ENCODE peak calls at places on chromosomes 4 and X, in eight cellular contexts. One of them, this sample, is unnamed. For H3K4me1, the result is how much of the 10 kb centered on the place peaks cover.

GRCh38 chr4:24373662-24374061 is 210.7 kb downstream of the DHX15 start:
- DNase-seq in IMR-90: no peak
- DNase-seq in mammary epithelial cell: no peak
- DNase-seq in neuronal stem cell: no peak
- DNase-seq in PC-3: no peak
- DNase-seq in OCI-LY7: no peak
- DNase-seq in PC-9: no peak
- DNase-seq in MM.1S: no peak
- DNase-seq in this sample: no peak

GRCh38 chr4:42676066-42676951 is 19.4 kb upstream of the ATP8A1 start:
- DNase-seq in IMR-90: no peak
- DNase-seq in mammary epithelial cell: no peak
- DNase-seq in neuronal stem cell: no peak
- DNase-seq in PC-3: no peak
- DNase-seq in OCI-LY7: no peak
- DNase-seq in PC-9: no peak
- DNase-seq in MM.1S: no peak
- DNase-seq in this sample: no peak

GRCh38 chr4:182242793-182243192 is 409 bp upstream of the TENM3 start:
- DNase-seq in IMR-90: peak
- DNase-seq in mammary epithelial cell: peak
- DNase-seq in neuronal stem cell: no peak
- DNase-seq in PC-3: no peak
- DNase-seq in OCI-LY7: no peak
- DNase-seq in PC-9: no peak
- DNase-seq in MM.1S: no peak
- DNase-seq in this sample: no peak

GRCh38 chrX:128464091-128464490 is 411.9 kb upstream of the ACTRT1 start:
- DNase-seq in IMR-90: no peak
- DNase-seq in mammary epithelial cell: peak
- DNase-seq in neuronal stem cell: no peak
- DNase-seq in PC-3: peak
- DNase-seq in OCI-LY7: no peak
- DNase-seq in PC-9: no peak
- DNase-seq in MM.1S: no peak
- DNase-seq in this sample: no peak

GRCh38 chr4:15479089-15479912 is 9.6 kb downstream of the CC2D2A start:
- DNase-seq in IMR-90: peak
- DNase-seq in mammary epithelial cell: peak
- DNase-seq in neuronal stem cell: peak
- DNase-seq in PC-3: peak
- DNase-seq in OCI-LY7: peak
- DNase-seq in PC-9: peak
- DNase-seq in MM.1S: peak
- DNase-seq in this sample: peak

GRCh38 chr4:82260632-82261031 is 113.2 kb downstream of the HNRNPD start:
- DNase-seq in IMR-90: no peak
- DNase-seq in mammary epithelial cell: no peak
- DNase-seq in neuronal stem cell: no peak
- DNase-seq in PC-3: no peak
- DNase-seq in OCI-LY7: no peak
- DNase-seq in PC-9: no peak
- DNase-seq in MM.1S: no peak
- DNase-seq in this sample: no peak

GRCh38 chr4:148405161-148405893 is 36.9 kb downstream of the NR3C2 start:
- DNase-seq in IMR-90: no peak
- DNase-seq in mammary epithelial cell: no peak
- DNase-seq in neuronal stem cell: no peak
- DNase-seq in PC-3: no peak
- DNase-seq in OCI-LY7: no peak
- DNase-seq in PC-9: no peak
- DNase-seq in MM.1S: no peak
- DNase-seq in this sample: no peak

GRCh38 chrX:153306527-153307115 is 14.9 kb downstream of the PNMA6F start:
- DNase-seq in IMR-90: no peak
- DNase-seq in mammary epithelial cell: no peak
- DNase-seq in neuronal stem cell: no peak
- DNase-seq in PC-3: no peak
- DNase-seq in OCI-LY7: no peak
- DNase-seq in PC-9: no peak
- DNase-seq in MM.1S: no peak
- DNase-seq in this sample: no peak

GRCh38 chrX:153474718-153475117 is 4.3 kb upstream of the HAUS7 start:
- DNase-seq in IMR-90: peak
- DNase-seq in mammary epithelial cell: no peak
- DNase-seq in neuronal stem cell: no peak
- DNase-seq in PC-3: peak
- DNase-seq in OCI-LY7: no peak
- DNase-seq in PC-9: peak
- DNase-seq in MM.1S: no peak
- DNase-seq in this sample: peak

GRCh38 chr4:184402740-184403383 is 71.5 kb downstream of the IRF2 start:
- DNase-seq in IMR-90: no peak
- DNase-seq in mammary epithelial cell: no peak
- DNase-seq in neuronal stem cell: no peak
- DNase-seq in PC-3: no peak
- DNase-seq in OCI-LY7: no peak
- DNase-seq in PC-9: no peak
- DNase-seq in MM.1S: no peak
- DNase-seq in this sample: no peak

GRCh38 chr4:155759372-155760252 is 791 bp downstream of the GUCY1B1 start:
- DNase-seq in IMR-90: peak
- DNase-seq in mammary epithelial cell: peak
- DNase-seq in neuronal stem cell: peak
- DNase-seq in PC-3: peak
- DNase-seq in OCI-LY7: no peak
- DNase-seq in PC-9: peak
- DNase-seq in MM.1S: peak
- DNase-seq in this sample: peak

GRCh38 chr4:168503652-168504362 is 7.0 kb downstream of the PALLD start:
- DNase-seq in IMR-90: no peak
- DNase-seq in mammary epithelial cell: no peak
- DNase-seq in neuronal stem cell: no peak
- DNase-seq in PC-3: peak
- DNase-seq in OCI-LY7: no peak
- DNase-seq in PC-9: no peak
- DNase-seq in MM.1S: no peak
- DNase-seq in this sample: no peak

GRCh38 chrX:47160781-47161180 is 15.8 kb downstream of the RBM10 start:
- DNase-seq in IMR-90: no peak
- DNase-seq in mammary epithelial cell: no peak
- DNase-seq in neuronal stem cell: no peak
- DNase-seq in PC-3: no peak
- DNase-seq in OCI-LY7: no peak
- DNase-seq in PC-9: no peak
- DNase-seq in MM.1S: no peak
- DNase-seq in this sample: no peak

GRCh38 chr4:107755841-107756356 is 35.9 kb upstream of the PAPSS1 start:
- DNase-seq in IMR-90: peak
- DNase-seq in mammary epithelial cell: no peak
- DNase-seq in neuronal stem cell: no peak
- DNase-seq in PC-3: no peak
- DNase-seq in OCI-LY7: no peak
- DNase-seq in PC-9: no peak
- DNase-seq in MM.1S: peak
- DNase-seq in this sample: no peak

GRCh38 chrX:41085105-41085882 is at the start of gene USP9X:
- DNase-seq in IMR-90: peak
- DNase-seq in mammary epithelial cell: peak
- DNase-seq in neuronal stem cell: peak
- DNase-seq in PC-3: peak
- DNase-seq in OCI-LY7: peak
- DNase-seq in PC-9: peak
- DNase-seq in MM.1S: peak
- DNase-seq in this sample: peak

GRCh38 chrX:41087219-41087618 is 2.0 kb downstream of the USP9X start:
- DNase-seq in IMR-90: no peak
- DNase-seq in mammary epithelial cell: peak
- DNase-seq in neuronal stem cell: no peak
- DNase-seq in PC-3: peak
- DNase-seq in OCI-LY7: no peak
- DNase-seq in PC-9: no peak
- DNase-seq in MM.1S: no peak
- DNase-seq in this sample: no peak

GRCh38 chrX:41085883-41086626 is 810 bp downstream of the USP9X start:
- DNase-seq in IMR-90: peak
- DNase-seq in mammary epithelial cell: peak
- DNase-seq in neuronal stem cell: no peak
- DNase-seq in PC-3: peak
- DNase-seq in OCI-LY7: peak
- DNase-seq in PC-9: peak
- DNase-seq in MM.1S: peak
- DNase-seq in this sample: peak

GRCh38 chrX:41084360-41085104 is 713 bp upstream of the USP9X start:
- DNase-seq in IMR-90: peak
- DNase-seq in mammary epithelial cell: peak
- DNase-seq in neuronal stem cell: peak
- DNase-seq in PC-3: peak
- DNase-seq in OCI-LY7: peak
- DNase-seq in PC-9: peak
- DNase-seq in MM.1S: peak
- DNase-seq in this sample: peak

DNA sequence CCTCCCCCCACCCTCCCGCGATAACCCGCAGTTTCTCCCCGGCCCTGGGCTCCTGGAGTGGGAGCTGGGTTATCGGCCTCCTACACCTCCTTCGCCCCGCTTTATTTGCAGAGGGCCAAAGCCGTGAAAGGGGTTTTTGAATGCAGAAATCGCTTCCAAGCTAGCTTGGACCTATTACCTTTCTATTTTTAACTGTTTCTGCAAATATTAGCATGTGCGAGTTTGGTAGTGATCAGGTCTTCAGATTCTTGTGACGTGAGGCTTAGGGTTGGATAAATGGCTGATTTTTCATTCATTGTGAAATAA is 1.3 kb downstream of the USP9X start:
- DNase-seq in IMR-90: no peak
- DNase-seq in mammary epithelial cell: no peak
- DNase-seq in neuronal stem cell: no peak
- DNase-seq in PC-3: peak
- DNase-seq in OCI-LY7: no peak
- DNase-seq in PC-9: no peak
- DNase-seq in MM.1S: peak
- DNase-seq in this sample: no peak
- H3K4me1 ChIP-seq in IMR-90: under half
- H3K4me1 ChIP-seq in mammary epithelial cell: under half
- H3K4me1 ChIP-seq in neuronal stem cell: under half
- H3K4me1 ChIP-seq in PC-3: under half
- H3K4me1 ChIP-seq in OCI-LY7: under half
- H3K4me1 ChIP-seq in PC-9: under half
- H3K4me1 ChIP-seq in MM.1S: under half
- H3K4me1 ChIP-seq in this sample: under half

DNA sequence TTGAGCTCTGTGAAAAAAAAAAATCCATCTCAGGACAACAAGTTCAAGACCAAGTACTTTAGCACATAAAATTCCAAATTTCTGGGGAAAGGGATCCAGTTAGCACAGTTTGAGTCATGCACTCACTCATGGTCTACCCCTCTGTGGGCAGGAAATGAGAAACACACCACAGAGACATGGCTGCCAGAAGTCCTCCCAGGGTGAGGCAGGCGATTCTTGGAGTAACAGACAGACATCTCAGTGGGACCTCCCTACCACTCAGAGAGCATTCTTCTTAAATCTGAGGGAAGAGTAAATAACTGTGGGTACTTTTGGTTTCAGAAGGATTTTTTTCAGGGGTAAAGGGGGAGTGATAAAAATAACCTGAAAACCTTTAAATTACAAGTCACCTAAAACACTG is 14.1 kb downstream of the CXCL1 start:
- DNase-seq in IMR-90: peak
- DNase-seq in mammary epithelial cell: peak
- DNase-seq in neuronal stem cell: no peak
- DNase-seq in PC-3: peak
- DNase-seq in OCI-LY7: no peak
- DNase-seq in PC-9: no peak
- DNase-seq in MM.1S: peak
- DNase-seq in this sample: no peak
- H2AFZ ChIP-seq in IMR-90: peak
- H2AFZ ChIP-seq in mammary epithelial cell: peak
- H2AFZ ChIP-seq in neuronal stem cell: no peak
- H2AFZ ChIP-seq in PC-3: peak
- H2AFZ ChIP-seq in OCI-LY7: no peak
- H2AFZ ChIP-seq in PC-9: no peak
- H2AFZ ChIP-seq in MM.1S: peak
- H2AFZ ChIP-seq in this sample: no peak

GRCh38 chr4:170777663-170778062 is 687.9 kb upstream of the AADAT start:
- DNase-seq in IMR-90: no peak
- DNase-seq in mammary epithelial cell: no peak
- DNase-seq in neuronal stem cell: no peak
- DNase-seq in PC-3: no peak
- DNase-seq in OCI-LY7: no peak
- DNase-seq in PC-9: no peak
- DNase-seq in MM.1S: no peak
- DNase-seq in this sample: no peak
- H3K4me1 ChIP-seq in IMR-90: under half
- H3K4me1 ChIP-seq in mammary epithelial cell: under half
- H3K4me1 ChIP-seq in neuronal stem cell: under half
- H3K4me1 ChIP-seq in PC-3: under half
- H3K4me1 ChIP-seq in OCI-LY7: under half
- H3K4me1 ChIP-seq in PC-9: under half
- H3K4me1 ChIP-seq in MM.1S: under half
- H3K4me1 ChIP-seq in this sample: under half

DNA sequence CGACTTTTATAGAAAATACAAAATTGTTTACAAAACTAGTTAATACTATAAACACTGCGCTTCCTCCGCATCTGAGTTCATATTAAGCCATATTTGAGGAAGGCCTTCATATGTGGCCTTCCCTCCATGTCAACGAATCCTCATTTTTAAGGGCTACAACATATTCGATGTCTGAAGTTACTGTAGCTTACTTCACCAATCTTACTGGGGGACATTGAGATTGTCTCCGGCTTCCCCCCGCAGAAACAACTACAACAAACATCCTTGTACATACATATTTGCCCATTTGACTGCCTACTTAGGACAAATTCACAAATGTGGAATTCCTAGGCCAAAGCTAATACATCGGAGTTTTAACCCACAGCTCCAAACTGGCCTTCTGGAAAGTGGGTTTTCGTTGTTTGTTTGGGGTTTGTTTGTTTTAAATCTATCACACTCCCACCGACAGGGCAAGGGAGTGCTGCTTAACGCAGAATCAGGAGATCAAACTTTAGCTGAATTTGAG is 581 bp upstream of the FAM114A1 start:
- DNase-seq in IMR-90: no peak
- DNase-seq in mammary epithelial cell: no peak
- DNase-seq in neuronal stem cell: no peak
- DNase-seq in PC-3: no peak
- DNase-seq in OCI-LY7: no peak
- DNase-seq in PC-9: no peak
- DNase-seq in MM.1S: no peak
- DNase-seq in this sample: no peak
- H2AFZ ChIP-seq in IMR-90: peak
- H2AFZ ChIP-seq in mammary epithelial cell: peak
- H2AFZ ChIP-seq in neuronal stem cell: peak
- H2AFZ ChIP-seq in PC-3: peak
- H2AFZ ChIP-seq in OCI-LY7: no peak
- H2AFZ ChIP-seq in PC-9: peak
- H2AFZ ChIP-seq in MM.1S: peak
- H2AFZ ChIP-seq in this sample: peak

This sample was measured in neural progenitor cell.